ENCODE peak calls at places on chromosomes 16 and 17, in nine cellular contexts. N is A549, B is neural progenitor cell, O is osteoblast, L is MM.1S, X is OCI-LY7, E is fibroblast of lung, G is mesenchymal stem cell, Z is GM12878. T is an unnamed sample.

GRCh38 chr17:58303981-58304734 is 23.4 kb upstream of the MPO start:
- DNase-seq in G (peak), O (peak), L (peak), N (peak), B (peak), Z (no peak), X (peak), E (peak), T (peak)

GRCh38 chr16:83838151-83838550 is 30.4 kb downstream of the HSBP1 start:
- DNase-seq in L (no peak), B (no peak), O (no peak), X (no peak), E (no peak), G (no peak), N (no peak), Z (no peak), T (no peak)

GRCh38 chr16:84606081-84606875 is 11.6 kb downstream of the COTL1 start:
- DNase-seq in N (no peak), O (no peak), Z (no peak), B (no peak), E (no peak), L (no peak), G (no peak), X (no peak), T (no peak)

GRCh38 chr16:59684911-59685310 is 950.8 kb upstream of the GOT2 start:
- DNase-seq in X (no peak), N (no peak), Z (no peak), L (no peak), E (peak), G (no peak), O (peak), B (no peak), T (peak)

GRCh38 chr17:55706808-55707773 is 15.6 kb downstream of the TMEM100 start:
- DNase-seq in O (no peak), G (no peak), B (peak), L (no peak), E (no peak), X (no peak), Z (no peak), N (no peak), T (no peak)

GRCh38 chr16:81639931-81640680 is 139.0 kb upstream of the PLCG2 start:
- DNase-seq in O (no peak), G (peak), Z (no peak), L (no peak), N (no peak), B (no peak), X (no peak), E (no peak), T (no peak)

GRCh38 chr17:36934759-36935630 is 2.3 kb upstream of the LHX1 start:
- DNase-seq in Z (no peak), G (no peak), N (peak), L (no peak), B (peak), O (peak), X (no peak), E (no peak), T (no peak)

GRCh38 chr16:48295493-48296281 is 48.3 kb upstream of the ABCC11 start:
- DNase-seq in G (no peak), Z (no peak), O (no peak), X (no peak), E (no peak), N (no peak), B (no peak), L (no peak), T (peak)

GRCh38 chr16:84571010-84571409 is 46.9 kb downstream of the COTL1 start:
- DNase-seq in G (no peak), Z (no peak), B (no peak), N (no peak), O (no peak), E (no peak), X (no peak), L (no peak), T (no peak)

GRCh38 chr17:75755205-75755901 is 9.6 kb downstream of the GALK1 start:
- DNase-seq in E (no peak), G (no peak), N (peak), Z (no peak), L (no peak), B (no peak), O (peak), X (no peak), T (peak)

GRCh38 chr17:17063546-17064122 is 21.4 kb downstream of the MPRIP start:
- DNase-seq in Z (no peak), X (no peak), N (peak), O (peak), B (no peak), E (peak), L (no peak), G (no peak), T (peak)

GRCh38 chr16:82664181-82664580 is 37.4 kb downstream of the CDH13 start:
- DNase-seq in O (no peak), L (no peak), X (no peak), E (no peak), B (no peak), N (no peak), G (no peak), Z (no peak), T (no peak)

GRCh38 chr16:82660078-82660645 is 33.4 kb downstream of the CDH13 start:
- DNase-seq in X (no peak), Z (no peak), E (peak), N (no peak), B (no peak), G (peak), O (peak), L (no peak), T (peak)

GRCh38 chr16:82657786-82658185 is 31.0 kb downstream of the CDH13 start:
- DNase-seq in O (no peak), Z (no peak), X (no peak), N (no peak), E (no peak), G (no peak), B (no peak), L (no peak), T (no peak)

GRCh38 chr16:82658796-82659195 is 32.0 kb downstream of the CDH13 start:
- DNase-seq in N (no peak), E (no peak), B (no peak), G (no peak), O (no peak), X (no peak), L (no peak), Z (no peak), T (no peak)

DNA sequence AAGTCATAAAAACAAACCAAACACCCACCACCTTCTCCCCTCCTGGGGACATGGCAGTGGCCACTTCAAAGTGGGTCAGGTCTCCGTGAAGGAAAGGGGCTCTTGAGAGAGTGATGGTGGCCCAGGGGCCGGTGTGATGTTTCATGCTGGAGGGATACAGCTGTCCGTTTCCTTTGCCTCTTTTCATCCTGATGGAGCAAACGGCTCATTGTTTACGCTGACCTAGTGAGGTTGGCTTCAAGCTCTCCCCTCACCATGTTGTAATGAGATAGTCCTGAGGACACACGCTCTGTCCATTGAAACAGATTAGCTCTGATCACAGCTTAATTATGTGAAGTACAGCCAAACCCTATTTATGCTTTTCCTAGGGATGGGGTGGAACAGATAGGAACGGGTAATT is 34.2 kb downstream of the CDH13 start:
- DNase-seq in L (no peak), Z (no peak), G (no peak), N (no peak), B (no peak), E (no peak), X (no peak), O (no peak), T (no peak)
- H3K4me2 ChIP-seq in L (no peak), Z (no peak), G (no peak), N (no peak), B (no peak), E (no peak), X (no peak), O (no peak), T (no peak)

DNA sequence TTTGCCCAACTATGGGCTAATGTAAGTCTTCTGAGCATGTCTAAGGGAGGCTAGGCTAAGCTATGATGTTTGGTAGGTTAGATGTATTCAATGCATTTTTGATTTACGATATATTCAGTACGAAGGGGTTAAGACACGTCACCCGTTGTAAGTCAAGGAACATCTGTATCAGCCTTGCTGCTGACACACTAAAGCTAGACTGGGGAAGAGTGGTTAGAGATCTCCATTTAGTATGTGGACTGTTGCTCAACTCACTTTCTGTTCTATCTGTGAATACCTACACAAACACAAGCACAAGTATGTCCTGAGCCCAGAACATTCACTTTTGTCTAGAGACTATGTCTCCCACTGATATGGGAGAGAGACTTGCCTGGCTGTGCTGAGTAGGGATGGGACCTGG is 71.5 kb downstream of the VMP1 start:
- DNase-seq in N (no peak), L (no peak), Z (no peak), B (no peak), G (no peak), X (no peak), O (no peak), E (no peak), T (no peak)
- H3K4me2 ChIP-seq in N (no peak), L (no peak), Z (no peak), B (no peak), G (no peak), X (no peak), O (no peak), E (no peak), T (no peak)

GRCh38 chr17:15894913-15895658 is 49.8 kb upstream of the ADORA2B start:
- DNase-seq in N (no peak), O (no peak), L (no peak), E (no peak), X (no peak), B (no peak), G (no peak), Z (no peak), T (no peak)
- H3K4me2 ChIP-seq in N (no peak), O (no peak), L (no peak), E (no peak), X (no peak), B (no peak), G (no peak), Z (no peak), T (no peak)

DNA sequence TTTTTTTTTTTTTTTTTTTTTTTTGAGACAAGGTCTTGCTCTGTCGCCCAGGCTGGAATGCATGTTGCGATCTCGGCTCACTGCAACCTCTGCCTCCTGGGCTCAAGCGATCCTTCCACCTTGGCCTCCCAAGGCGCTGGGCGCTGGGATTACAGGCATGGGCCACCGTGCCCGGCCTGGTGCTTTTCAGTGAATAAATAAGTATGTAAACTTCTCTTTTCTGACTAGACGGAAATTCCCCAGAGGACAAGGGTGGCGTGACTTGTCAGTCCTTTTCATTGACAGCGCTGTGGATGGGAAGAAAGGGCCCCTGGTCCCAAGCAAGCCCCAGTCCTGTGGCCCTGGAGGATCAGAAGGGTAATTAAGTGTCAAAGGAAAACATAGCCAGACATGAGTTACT is 9.6 kb upstream of the SPN start:
- DNase-seq in O (peak), X (peak), L (no peak), B (no peak), E (no peak), Z (no peak), N (no peak), G (no peak), T (no peak)
- H3K4me2 ChIP-seq in O (no peak), X (peak), L (no peak), B (no peak), E (no peak), Z (peak), N (no peak), G (no peak), T (no peak)

GRCh38 chr16:25109643-25110042 is 1.9 kb upstream of the LCMT1 start:
- DNase-seq in E (peak), B (no peak), L (no peak), O (peak), G (peak), Z (no peak), N (peak), X (no peak), T (peak)
- H3K4me2 ChIP-seq in E (peak), B (no peak), L (no peak), O (peak), G (no peak), Z (peak), N (peak), X (peak), T (peak)

GRCh38 chr17:29051194-29051593 is 8.3 kb downstream of the PIPOX start:
- DNase-seq in N (no peak), E (no peak), X (no peak), B (no peak), L (no peak), O (no peak), Z (no peak), G (no peak), T (no peak)

GRCh38 chr17:29050176-29050575 is 7.2 kb downstream of the PIPOX start:
- DNase-seq in B (no peak), E (no peak), G (no peak), O (no peak), L (no peak), Z (no peak), N (no peak), X (no peak), T (peak)

GRCh38 chr17:29048440-29049360 is 5.8 kb downstream of the PIPOX start:
- DNase-seq in L (no peak), G (no peak), E (no peak), O (no peak), N (no peak), Z (no peak), X (no peak), B (peak), T (no peak)

GRCh38 chr17:29049541-29050150 is 6.7 kb downstream of the PIPOX start:
- DNase-seq in N (no peak), O (no peak), G (no peak), Z (no peak), B (no peak), X (no peak), L (no peak), E (no peak), T (no peak)

DNA sequence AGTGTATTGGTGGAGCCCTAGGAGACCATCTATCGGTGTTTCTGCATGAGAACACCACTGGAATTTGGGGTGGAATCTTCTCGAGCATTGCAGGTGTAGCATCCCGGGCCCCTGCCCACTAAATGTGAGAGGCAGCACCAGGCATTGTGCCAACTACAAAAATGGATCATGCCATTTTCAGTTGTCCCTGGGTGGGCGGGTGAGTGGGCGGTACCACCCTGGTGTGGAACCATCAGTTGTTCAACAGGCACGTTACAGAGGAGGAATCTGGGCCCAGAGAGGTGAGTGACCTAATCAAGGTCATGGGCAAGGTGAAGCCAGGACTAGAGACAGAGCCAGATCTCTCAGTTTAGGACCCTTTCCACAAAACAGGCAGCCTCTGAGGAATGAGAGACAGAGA is 8.8 kb downstream of the PIPOX start:
- DNase-seq in X (no peak), E (no peak), G (no peak), N (no peak), L (no peak), O (no peak), B (no peak), Z (no peak), T (no peak)
- H3K4me2 ChIP-seq in X (no peak), E (no peak), G (no peak), N (no peak), L (no peak), O (no peak), B (no peak), Z (no peak), T (no peak)

DNA sequence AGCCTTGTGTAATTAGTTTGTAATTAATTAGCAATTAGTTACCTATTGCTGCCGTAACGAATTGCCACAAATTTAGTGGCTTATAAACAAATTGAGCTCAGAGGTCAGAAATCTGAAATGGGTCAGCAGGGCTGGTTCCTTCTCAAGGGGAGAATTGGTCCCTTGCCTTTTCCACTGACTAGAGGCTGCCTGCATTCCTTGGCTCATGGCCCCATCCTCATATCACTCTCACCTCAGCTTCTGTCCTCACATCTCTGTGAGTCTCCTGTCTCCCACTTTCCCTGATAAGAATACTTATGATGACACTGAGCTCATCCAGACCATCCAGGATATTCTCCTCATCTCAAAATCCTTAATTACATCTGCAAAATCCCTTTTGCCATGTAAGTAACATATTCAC is 31.0 kb upstream of the NGFR start:
- DNase-seq in O (peak), Z (no peak), G (no peak), B (no peak), L (no peak), X (no peak), N (no peak), E (no peak), T (no peak)
- H3K4me2 ChIP-seq in O (no peak), Z (no peak), G (no peak), B (no peak), L (no peak), X (no peak), N (no peak), E (no peak), T (no peak)